ENCODE peak calls at places on chromosome 11, in four cellular contexts. D is SJCRH30, I is cardiac muscle cell, F is IMR-90. H is an unnamed sample. For H3K27me3, the result is how much of the 10 kb centered on the place peaks cover.

GRCh38 chr11:61021661-61022212 is 50.3 kb downstream of the CD6 start:
- DNase-seq in F (no peak), I (no peak), D (no peak), H (no peak)

GRCh38 chr11:96393753-96394348 is 4.0 kb downstream of the JRKL start:
- DNase-seq in F (peak), D (peak), I (peak), H (no peak)

GRCh38 chr11:35721576-35722341 is 59.2 kb downstream of the TRIM44 start:
- DNase-seq in I (no peak), D (no peak), F (peak), H (no peak)

GRCh38 chr11:80414766-80415165 is 973.9 kb upstream of the TENM4 start:
- DNase-seq in D (no peak), F (no peak), I (peak), H (no peak)

GRCh38 chr11:36431429-36432092 is 78.5 kb downstream of the TRAF6 start:
- DNase-seq in I (peak), D (peak), F (peak), H (no peak)

GRCh38 chr11:69539416-69540117 is 58.1 kb downstream of the LINC01488 start:
- DNase-seq in I (no peak), D (no peak), F (no peak), H (no peak)

GRCh38 chr11:116333193-116333592 is 439.6 kb downstream of the BUD13 start:
- DNase-seq in I (no peak), F (no peak), D (no peak), H (no peak)

GRCh38 chr11:34274712-34275398 is 83.0 kb downstream of the ABTB2 start:
- DNase-seq in F (peak), I (peak), D (peak), H (no peak)

GRCh38 chr11:115623021-115623451 is 118.8 kb upstream of the CADM1 start:
- DNase-seq in F (peak), D (peak), I (peak), H (no peak)

GRCh38 chr11:1442163-1442562 is 44.4 kb downstream of the MOB2 start:
- DNase-seq in I (peak), D (no peak), F (no peak), H (no peak)

GRCh38 chr11:46273511-46274205 is 3.8 kb upstream of the CREB3L1 start:
- DNase-seq in I (peak), D (no peak), F (no peak), H (no peak)

GRCh38 chr11:90257158-90257525 is 34.3 kb upstream of the CHORDC1 start:
- DNase-seq in I (no peak), D (no peak), F (no peak), H (no peak)
- H3K27me3 ChIP-seq in I (under half), D (under half), F (under half), H (under half)

GRCh38 chr11:77053217-77054013 is 13.4 kb upstream of the CAPN5 start:
- DNase-seq in I (no peak), F (no peak), D (no peak), H (no peak)
- H3K27me3 ChIP-seq in I (under half), F (under half), D (under half), H (under half)

GRCh38 chr11:72587696-72588095 is 86.5 kb downstream of the PDE2A start:
- DNase-seq in D (no peak), I (no peak), F (no peak), H (no peak)

GRCh38 chr11:72584293-72584921 is 89.8 kb downstream of the PDE2A start:
- DNase-seq in F (peak), D (no peak), I (peak), H (no peak)

GRCh38 chr11:72584933-72585597 is 89.2 kb downstream of the PDE2A start:
- DNase-seq in F (no peak), D (no peak), I (no peak), H (no peak)

GRCh38 chr11:72586591-72587090 is 87.6 kb downstream of the PDE2A start:
- DNase-seq in D (no peak), F (no peak), I (no peak), H (peak)

DNA sequence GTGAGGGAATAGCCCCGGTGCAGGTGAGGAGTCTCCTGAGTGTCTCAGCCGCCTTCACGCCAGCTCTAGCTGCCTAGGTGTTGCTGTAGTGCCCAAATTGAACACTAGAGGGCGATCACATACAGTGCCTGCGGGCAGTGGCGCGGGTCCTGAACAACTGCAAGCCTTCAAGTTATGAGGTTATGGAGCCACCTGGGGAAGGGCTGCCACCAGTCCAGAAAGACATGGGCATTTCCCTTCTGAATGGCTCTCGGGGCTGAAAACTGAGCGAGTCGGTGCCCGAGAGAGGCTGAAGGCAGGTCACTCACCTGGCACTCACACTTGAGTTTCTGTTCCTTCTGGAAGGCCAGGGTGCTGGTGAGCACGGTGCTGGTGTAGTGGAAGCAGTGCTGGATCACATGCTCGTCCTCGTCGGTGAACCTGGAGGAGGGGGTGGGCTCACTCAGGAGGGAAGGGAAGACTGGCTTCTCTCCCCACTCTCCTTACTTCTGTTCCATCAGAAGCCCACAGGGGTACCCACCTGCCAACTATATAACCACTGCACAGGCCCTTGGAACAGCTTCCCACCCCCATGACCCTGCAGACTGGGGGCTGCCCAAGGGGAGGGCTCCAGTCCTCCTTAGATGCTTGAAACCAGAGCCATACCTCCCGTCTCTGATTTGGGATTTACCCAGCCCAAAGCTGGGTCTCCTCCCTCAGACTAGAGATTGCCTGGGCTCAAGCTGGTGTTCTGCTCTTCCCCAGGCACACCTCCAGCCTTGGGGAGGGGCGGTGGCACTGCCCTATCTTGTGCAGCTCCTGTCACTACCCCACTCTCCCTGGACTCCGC is 88.2 kb downstream of the PDE2A start:
- DNase-seq in D (peak), F (peak), I (peak), H (peak)
- H3K27me3 ChIP-seq in D (under half), F (half or more), I (half or more), H (under half)

GRCh38 chr11:64001552-64002427 is 15.6 kb downstream of the OTUB1 start:
- DNase-seq in D (peak), I (peak), F (no peak), H (no peak)

GRCh38 chr11:64000026-64000739 is 13.9 kb downstream of the OTUB1 start:
- DNase-seq in I (peak), D (no peak), F (peak), H (peak)

GRCh38 chr11:63999349-64000025 is 13.2 kb downstream of the OTUB1 start:
- DNase-seq in D (no peak), I (peak), F (no peak), H (peak)

GRCh38 chr11:63998558-63999348 is 12.5 kb downstream of the OTUB1 start:
- DNase-seq in D (no peak), F (no peak), I (no peak), H (peak)

DNA sequence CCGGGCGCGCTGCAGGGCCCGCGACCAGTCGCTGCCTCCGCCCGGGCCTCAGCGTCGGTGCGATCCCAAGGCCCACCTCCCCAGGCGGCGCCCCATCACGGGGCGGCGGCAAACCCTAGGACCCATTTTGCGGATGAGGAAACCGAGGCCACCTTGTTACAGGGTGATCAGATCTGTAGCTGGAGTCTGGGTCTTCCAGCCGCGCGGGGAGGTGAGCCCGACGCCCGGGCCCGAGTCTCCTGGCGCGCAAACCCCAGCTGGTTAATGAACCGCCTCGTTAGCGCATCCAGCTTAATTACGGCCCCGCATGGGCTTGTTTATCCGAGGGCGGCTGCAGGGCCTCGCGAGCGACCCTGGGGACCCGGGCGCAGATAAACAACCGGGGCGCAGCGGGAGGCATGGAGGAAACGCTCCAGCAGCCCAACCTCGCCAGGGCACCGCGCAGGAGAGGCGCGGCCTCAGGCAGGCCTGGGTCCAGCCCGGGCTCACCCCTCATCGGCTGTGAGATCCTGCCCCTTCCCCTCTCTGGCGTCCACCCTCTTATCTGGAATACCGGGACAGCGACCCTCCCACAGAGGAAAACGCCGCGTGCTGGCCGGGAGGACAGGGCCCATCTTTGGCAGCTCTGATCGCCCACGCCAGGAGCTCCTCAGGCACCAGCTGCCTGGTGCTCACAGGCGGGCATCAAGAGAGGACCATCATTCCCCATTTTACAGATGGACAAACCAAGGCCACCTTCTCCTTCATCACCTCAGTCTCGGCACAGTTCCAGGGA is 14.7 kb downstream of the OTUB1 start:
- DNase-seq in I (no peak), D (no peak), F (no peak), H (no peak)
- H3K27me3 ChIP-seq in I (under half), D (under half), F (under half), H (under half)

GRCh38 chr11:109970516-109971183 is 122.5 kb upstream of the ZC3H12C start:
- DNase-seq in D (no peak), I (no peak), F (no peak), H (no peak)
- H3K27me3 ChIP-seq in D (under half), I (under half), F (under half), H (under half)

DNA sequence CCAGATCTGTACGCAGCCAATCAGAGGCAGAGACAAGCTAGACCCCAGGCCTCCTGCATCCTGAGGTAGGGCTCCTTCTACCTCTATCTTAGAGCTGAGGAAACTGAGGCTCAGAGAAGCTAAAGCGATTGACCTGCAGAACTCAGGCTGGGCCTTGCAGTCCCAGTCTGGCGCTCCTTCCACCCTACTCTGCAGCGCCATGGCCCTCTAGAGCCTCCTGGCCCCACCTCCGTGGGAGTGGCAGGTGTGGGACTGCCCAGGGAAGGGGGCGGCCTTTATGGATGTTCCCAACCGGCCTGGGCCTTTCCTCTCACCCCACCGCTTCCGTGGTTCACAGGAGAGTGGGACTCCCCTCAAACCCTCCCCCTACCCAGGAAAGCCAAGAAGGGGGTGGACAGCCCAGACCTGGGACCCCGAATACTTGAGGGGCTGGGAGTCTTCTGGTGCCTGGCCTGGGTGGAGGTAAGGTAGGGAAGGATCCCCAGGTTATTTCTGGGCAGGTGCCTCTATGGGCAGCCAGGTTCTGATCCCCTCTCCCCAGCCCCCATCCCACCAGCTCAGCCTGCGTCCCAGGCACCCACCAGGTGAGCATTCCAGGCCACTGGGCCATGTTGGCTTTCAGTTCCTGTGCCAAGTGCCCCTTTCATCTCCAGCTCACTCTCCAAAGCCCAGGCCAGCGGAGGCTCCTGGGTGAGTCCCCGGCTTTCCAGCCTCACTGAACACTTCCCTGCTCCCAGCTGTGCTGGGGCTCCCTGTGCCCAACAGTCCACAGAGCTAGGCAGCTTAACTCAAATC is 3.0 kb downstream of the WNT11 start:
- DNase-seq in F (no peak), I (no peak), D (no peak), H (no peak)
- H3K27me3 ChIP-seq in F (half or more), I (under half), D (under half), H (under half)